ENCODE peak calls at places on chromosome 21, in five cellular contexts. K is IMR-90, X is mesenchymal stem cell, Q is neuronal stem cell, Z is H1. H is an unnamed sample.

GRCh38 chr21:29145354-29145782 is 14.9 kb downstream of the MAP3K7CL start:
- DNase-seq in Q (no peak), K (peak), Z (no peak), X (peak), H (no peak)

GRCh38 chr21:27569831-27570230 is 602.9 kb upstream of the ADAMTS5 start:
- DNase-seq in K (no peak), X (peak), Q (no peak), Z (no peak), H (no peak)

GRCh38 chr21:34989337-34990151 is 59.6 kb downstream of the RUNX1 start:
- DNase-seq in X (peak), Q (no peak), K (no peak), Z (no peak), H (no peak)

GRCh38 chr21:39161064-39161463 is 22.2 kb downstream of the PSMG1 start:
- DNase-seq in Q (no peak), K (no peak), Z (no peak), X (no peak), H (peak)

GRCh38 chr21:27371065-27371464 is 404.2 kb upstream of the ADAMTS5 start:
- DNase-seq in Q (no peak), Z (no peak), X (no peak), K (no peak), H (no peak)

GRCh38 chr21:29470397-29470796 is 171.7 kb downstream of the BACH1 start:
- DNase-seq in K (peak), Q (no peak), X (peak), Z (no peak), H (no peak)

GRCh38 chr21:38544681-38545080 is 46.4 kb upstream of the ERG start:
- DNase-seq in K (no peak), Z (no peak), Q (no peak), X (peak), H (no peak)

GRCh38 chr21:38766987-38767722 is 38.6 kb upstream of the ETS2 start:
- DNase-seq in K (no peak), Q (no peak), Z (no peak), X (peak), H (no peak)

GRCh38 chr21:35026617-35027557 is 22.2 kb downstream of the RUNX1 start:
- DNase-seq in K (peak), Z (peak), Q (peak), X (peak), H (peak)

GRCh38 chr21:32687946-32688345 is 39.9 kb downstream of the SYNJ1 start:
- DNase-seq in X (no peak), Z (no peak), Q (no peak), K (no peak), H (peak)

DNA sequence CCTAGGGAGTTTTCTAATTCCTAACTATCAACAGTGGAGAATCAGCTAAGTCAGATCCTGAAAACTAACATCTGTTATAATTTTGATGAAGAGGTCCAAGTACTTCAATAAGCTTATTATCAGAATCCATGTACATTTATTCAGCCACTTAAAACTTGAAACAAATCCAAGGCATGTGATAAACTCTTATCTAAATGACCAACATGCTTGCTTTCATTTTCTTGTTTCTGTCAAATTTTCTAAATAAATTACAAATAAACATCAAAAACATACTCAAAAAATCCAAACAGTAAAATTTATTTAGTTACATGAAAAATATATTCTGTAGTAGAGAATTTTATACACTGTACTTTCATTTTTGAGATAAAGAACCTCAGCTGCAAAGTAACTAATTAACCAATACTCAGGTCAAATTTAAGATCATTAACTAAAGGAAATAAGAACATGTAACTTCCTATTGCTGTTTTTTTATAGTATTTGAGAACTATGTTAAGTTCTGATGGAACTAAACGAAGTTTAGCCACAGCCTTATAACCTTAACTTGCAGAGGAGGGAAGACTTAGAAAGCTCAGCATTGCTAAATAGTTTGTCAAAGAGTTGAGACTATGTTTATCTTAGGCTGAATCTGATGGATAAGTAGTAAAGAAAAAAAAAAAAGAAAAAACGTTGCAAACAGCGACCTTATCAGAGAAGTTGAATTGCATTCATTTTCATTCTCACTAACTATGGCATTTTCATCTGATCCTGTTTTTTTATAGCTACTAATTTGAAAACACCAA is 44.9 kb downstream of the SYNJ1 start:
- DNase-seq in Z (no peak), X (no peak), Q (no peak), K (no peak), H (no peak)
- H3K4me3 ChIP-seq in Z (no peak), X (no peak), Q (no peak), K (no peak), H (no peak)

DNA sequence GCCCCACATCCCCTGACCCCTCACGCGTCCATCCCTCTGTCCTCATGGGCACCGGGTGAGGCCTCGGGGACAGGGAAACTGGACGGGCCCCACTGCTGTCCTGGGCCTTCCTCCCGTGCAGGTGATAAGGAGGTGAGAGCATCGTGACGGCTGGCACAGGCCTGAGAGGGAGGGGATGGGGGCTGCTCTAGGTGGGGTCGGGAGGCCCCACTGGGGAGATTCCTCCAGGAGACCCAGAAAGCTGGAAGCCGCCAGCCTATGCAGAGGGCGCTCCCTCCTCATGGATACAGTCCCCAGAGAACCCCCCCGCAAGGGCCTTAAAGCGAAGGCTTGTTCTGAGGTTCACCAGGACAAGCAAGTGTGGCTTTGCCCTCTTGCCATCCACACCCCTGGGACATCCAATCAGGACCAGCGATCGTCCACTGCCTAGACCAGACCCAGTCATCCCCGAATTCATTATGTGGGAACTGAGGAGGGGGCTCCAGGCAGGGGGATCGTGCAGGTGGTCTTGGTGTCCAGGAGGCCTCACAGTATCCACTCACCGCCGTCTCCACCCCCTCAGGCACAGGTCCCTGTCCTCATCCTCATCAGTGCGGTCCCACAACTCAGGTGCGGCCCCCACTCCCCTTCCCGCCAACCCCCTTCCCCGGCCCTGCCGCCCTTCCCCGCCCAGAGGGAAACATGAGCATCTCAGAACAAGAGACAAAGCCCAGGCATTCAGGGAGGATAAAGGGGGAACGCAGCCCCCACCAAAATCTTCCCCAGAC is 45.3 kb upstream of the COL18A1 start:
- DNase-seq in K (no peak), Q (peak), Z (no peak), X (no peak), H (no peak)
- H4K8ac ChIP-seq in K (no peak), Q (no peak), Z (no peak), X (peak), H (no peak)

GRCh38 chr21:42463861-42464515 is 32.0 kb downstream of the RSPH1 start:
- DNase-seq in Q (peak), K (peak), X (peak), Z (peak), H (peak)
- H2BK15ac ChIP-seq in Q (no peak), K (no peak), X (no peak), Z (peak), H (no peak)

DNA sequence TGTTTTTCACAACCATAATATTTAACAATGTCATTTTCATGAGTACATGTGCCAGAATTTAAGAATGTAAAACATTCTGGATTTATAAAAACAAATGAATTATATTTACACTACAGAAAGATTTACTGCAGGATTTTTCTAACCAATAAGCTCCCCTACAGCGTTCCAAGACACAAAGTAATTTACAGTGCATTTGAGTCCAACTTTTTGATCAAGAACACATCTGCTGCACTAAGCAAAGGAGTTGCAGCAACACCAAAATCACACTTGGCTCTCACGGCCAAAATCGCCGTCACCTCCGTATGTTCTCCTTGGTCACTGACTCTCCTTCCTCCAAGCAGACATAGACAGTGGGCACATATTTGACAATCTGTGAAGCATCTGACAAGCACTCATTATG is 7.7 kb downstream of the VPS26C start:
- DNase-seq in K (peak), Q (no peak), Z (peak), X (no peak), H (no peak)
- H3K4me3 ChIP-seq in K (no peak), Q (no peak), Z (no peak), X (no peak), H (no peak)

GRCh38 chr21:36059823-36060158 is 535 bp downstream of the SETD4 start:
- DNase-seq in K (no peak), Z (peak), X (no peak), Q (no peak), H (no peak)
- H4K8ac ChIP-seq in K (peak), Z (peak), X (peak), Q (no peak), H (no peak)

GRCh38 chr21:18899261-18899660 is 495.7 kb upstream of the TMPRSS15 start:
- DNase-seq in Z (no peak), K (no peak), X (no peak), Q (no peak), H (peak)
- H2BK15ac ChIP-seq in Z (no peak), K (no peak), X (no peak), Q (no peak), H (no peak)

DNA sequence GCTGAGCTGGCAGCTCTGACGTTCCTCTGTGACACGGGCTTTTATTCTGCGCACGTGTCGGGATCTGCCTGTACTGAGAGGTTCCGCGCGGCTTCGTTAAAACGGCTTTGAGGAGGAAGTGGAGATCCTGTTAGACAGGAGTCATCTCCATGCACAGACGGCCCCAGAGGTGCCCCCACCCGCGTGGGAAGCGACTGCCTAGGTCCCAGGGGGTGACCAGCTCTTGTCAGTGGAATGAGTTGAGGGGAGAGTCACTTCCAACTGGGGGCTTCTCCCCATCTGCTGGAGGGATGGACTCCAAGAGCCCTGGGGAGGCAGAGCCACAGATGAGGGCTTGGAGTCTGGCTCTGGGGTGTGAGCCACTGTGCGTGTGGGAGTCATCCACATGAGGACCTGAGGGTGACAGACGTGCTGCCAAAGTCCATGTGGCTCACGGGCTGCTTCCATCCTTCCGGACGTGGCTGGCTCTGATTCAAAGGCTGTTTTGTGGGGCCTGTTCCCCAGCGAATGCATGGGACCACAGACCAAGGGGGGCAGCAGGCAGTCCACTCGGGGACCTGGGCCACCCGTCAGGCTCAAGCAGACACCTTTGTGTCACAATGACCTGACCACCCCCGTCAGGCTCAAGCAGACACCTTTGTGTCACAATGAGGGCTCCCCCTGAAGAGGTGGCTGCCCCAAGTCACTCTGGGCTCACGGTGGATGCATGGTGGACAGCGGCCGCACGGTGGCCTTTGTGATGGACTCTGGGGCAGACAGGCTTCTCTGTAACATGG is 26.8 kb downstream of the PTTG1IP start:
- DNase-seq in X (peak), K (peak), Q (no peak), Z (no peak), H (no peak)
- H3K4me3 ChIP-seq in X (no peak), K (no peak), Q (no peak), Z (peak), H (no peak)